ENCODE peak calls at places on chromosomes 11 and 22, in nine cellular contexts. A, S, K, V, X, Z, E, C and M are unnamed samples.

GRCh38 chr11:47184711-47185304 is 1.4 kb downstream of the PACSIN3 start:
- DNase-seq in Z (no peak), S (no peak), V (peak; percentile 17), A (no peak), K (no peak), E (peak; percentile 44), X (no peak), C (no peak), M (no peak)

GRCh38 chr11:131190446-131190845 is 180.0 kb upstream of the NTM start:
- DNase-seq in X (no peak), C (no peak), E (no peak), K (no peak), Z (no peak), V (no peak), S (no peak), A (no peak), M (no peak)

GRCh38 chr11:62875698-62876483 is 4.8 kb upstream of the SLC3A2 start:
- DNase-seq in E (no peak), C (no peak), V (no peak), X (no peak), S (no peak), K (no peak), Z (no peak), A (no peak), M (no peak)

GRCh38 chr22:43972931-43973330 is 17.7 kb downstream of the SAMM50 start:
- DNase-seq in S (no peak), X (no peak), K (no peak), C (no peak), A (no peak), Z (no peak), V (no peak), E (no peak), M (no peak)

GRCh38 chr22:47107431-47107830 is 345.0 kb downstream of the TBC1D22A start:
- DNase-seq in A (no peak), E (no peak), V (no peak), S (no peak), K (no peak), Z (peak; percentile 91), X (no peak), C (no peak), M (peak; percentile 85)

GRCh38 chr11:116787436-116787785 is 412 bp downstream of the ZPR1 start:
- DNase-seq in Z (peak; percentile 21), K (no peak), V (peak; percentile 19), E (no peak), C (no peak), X (no peak), S (no peak), A (no peak), M (peak; percentile 29)

GRCh38 chr22:27238935-27239510 is 562.5 kb downstream of the MN1 start:
- DNase-seq in A (no peak), K (peak; percentile 70), Z (peak; percentile 99), V (no peak), C (peak; percentile 91), X (no peak), S (no peak), E (peak; percentile 89), M (peak; percentile 96)

GRCh38 chr11:3859373-3859881 is 4.0 kb downstream of the STIM1 start:
- DNase-seq in X (no peak), A (peak; percentile 73), K (no peak), Z (no peak), V (peak; percentile 42), S (no peak), C (no peak), E (peak; percentile 69), M (peak; percentile 28)

GRCh38 chr11:130003717-130004001 is 1.0 kb upstream of the PRDM10 start:
- DNase-seq in Z (no peak), C (no peak), X (no peak), E (peak; percentile 45), V (no peak), S (no peak), A (no peak), K (no peak), M (no peak)

GRCh38 chr11:107562647-107563208 is 2.8 kb downstream of the ALKBH8 start:
- DNase-seq in E (no peak), A (no peak), V (no peak), C (peak; percentile 40), X (peak; percentile 18), Z (peak; percentile 88), S (no peak), K (no peak), M (peak; percentile 82)

GRCh38 chr11:16812274-16812673 is 73.8 kb downstream of the C11orf58 start:
- DNase-seq in K (no peak), C (no peak), E (no peak), A (no peak), Z (no peak), V (no peak), X (no peak), S (no peak), M (no peak)

GRCh38 chr11:93648168-93648567 is 13.3 kb upstream of the CEP295 start:
- DNase-seq in C (no peak), A (no peak), V (peak; percentile 60), Z (peak; percentile 47), E (no peak), X (peak; percentile 26), K (no peak), S (no peak), M (peak; percentile 42)

GRCh38 chr11:58530236-58530635 is 22.3 kb upstream of the OR5B21 start:
- DNase-seq in V (no peak), Z (no peak), K (no peak), A (no peak), E (no peak), S (peak; percentile 46), X (no peak), C (no peak), M (no peak)

GRCh38 chr11:69257838-69258658 is 35.9 kb upstream of the MYEOV start:
- DNase-seq in E (no peak), A (peak; percentile 65), K (no peak), Z (no peak), X (no peak), C (no peak), V (peak; percentile 49), S (no peak), M (no peak)

GRCh38 chr11:20238712-20239111 is 78.4 kb upstream of the DBX1 start:
- DNase-seq in X (no peak), S (no peak), E (no peak), Z (no peak), A (no peak), K (no peak), C (no peak), V (no peak), M (no peak)

GRCh38 chr11:12390687-12391110 is 13.3 kb downstream of the PARVA start:
- DNase-seq in X (no peak), C (no peak), S (no peak), Z (no peak), V (no peak), A (no peak), K (no peak), E (no peak), M (no peak)

GRCh38 chr11:61477734-61478148 is 30.8 kb upstream of the LRRC10B start:
- DNase-seq in C (no peak), V (peak; percentile 82), S (peak; percentile 47), Z (no peak), A (peak; percentile 77), X (no peak), E (peak; percentile 60), K (no peak), M (peak; percentile 43)

GRCh38 chr11:12174145-12175143 is 64.1 kb downstream of the MICAL2 start:
- DNase-seq in Z (peak; percentile 82), S (no peak), X (peak; percentile 94), A (peak; percentile 56), K (no peak), E (no peak), C (no peak), V (no peak), M (peak; percentile 74)

GRCh38 chr22:17922925-17923898 is 101.1 kb downstream of the MICAL3 start:
- DNase-seq in C (no peak), K (peak; percentile 36), V (no peak), A (no peak), E (no peak), Z (peak; percentile 72), X (no peak), S (no peak), M (peak; percentile 86)

GRCh38 chr11:117629146-117629545 is 167.9 kb downstream of the DSCAML1 start:
- DNase-seq in V (no peak), K (no peak), X (no peak), Z (no peak), C (no peak), E (no peak), S (no peak), A (no peak), M (no peak)

GRCh38 chr11:76734456-76735217 is 48.5 kb upstream of the TSKU start:
- DNase-seq in C (no peak), K (no peak), V (no peak), Z (no peak), X (no peak), E (no peak), A (no peak), S (no peak), M (no peak)

GRCh38 chr11:102573851-102574250 is 43.3 kb upstream of the MMP7 start:
- DNase-seq in X (peak; percentile 8), K (no peak), Z (no peak), S (no peak), C (no peak), E (no peak), V (no peak), A (no peak), M (no peak)

GRCh38 chr22:36368359-36368983 is 19.3 kb downstream of the MYH9 start:
- DNase-seq in Z (peak; percentile 87), A (no peak), S (no peak), C (peak; percentile 81), E (no peak), K (no peak), X (no peak), V (peak; percentile 98), M (peak; percentile 95)

GRCh38 chr11:70324354-70325115 is 54.0 kb downstream of the PPFIA1 start:
- DNase-seq in X (peak; percentile 33), A (peak; percentile 78), C (no peak), E (no peak), Z (peak; percentile 67), V (no peak), S (no peak), K (no peak), M (peak; percentile 52)

GRCh38 chr11:134068829-134069425 is at the start of gene JAM3:
- DNase-seq in S (peak; percentile 96), A (peak; percentile 93), K (peak; percentile 73), Z (peak; percentile 94), E (peak; percentile 95), V (peak; percentile 96), C (peak; percentile 80), X (no peak), M (peak; percentile 95)

GRCh38 chr11:66847461-66848232 is 4.4 kb downstream of the RCE1 start:
- DNase-seq in S (no peak), E (no peak), A (no peak), K (no peak), X (no peak), V (no peak), Z (no peak), C (no peak), M (no peak)

GRCh38 chr11:12599408-12600143 is 74.6 kb upstream of the TEAD1 start:
- DNase-seq in K (no peak), X (no peak), Z (no peak), V (peak; percentile 79), C (no peak), S (peak; percentile 20), E (peak; percentile 33), A (peak; percentile 47), M (no peak)

GRCh38 chr22:27252282-27253049 is 549.1 kb downstream of the MN1 start:
- DNase-seq in E (peak; percentile 36), V (no peak), C (no peak), X (peak; percentile 66), K (no peak), A (no peak), Z (peak; percentile 98), S (no peak), M (peak; percentile 73)

GRCh38 chr11:19508166-19508565 is 204.5 kb upstream of the NAV2 start:
- DNase-seq in S (no peak), K (no peak), A (no peak), Z (no peak), C (no peak), X (no peak), E (no peak), V (no peak), M (peak; percentile 19)